ENCODE peak calls at places on chromosomes 3 and 15, in five cellular contexts. W, V, Q, I and O are unnamed samples.

GRCh38 chr3:158491968-158492367 is 79.0 kb upstream of the MLF1 start:
- DNase-seq in W (no peak), V (no peak), Q (no peak), I (no peak), O (no peak)

GRCh38 chr15:27847775-27848710 is 251.1 kb downstream of the OCA2 start:
- DNase-seq in W (no peak), V (no peak), Q (no peak), I (no peak), O (no peak)

GRCh38 chr15:66931768-66932633 is 133.4 kb upstream of the SMAD3 start:
- DNase-seq in W (no peak), V (peak; percentile 85), Q (peak; percentile 33), I (no peak), O (no peak)

GRCh38 chr15:68315495-68316007 is 38.0 kb downstream of the FEM1B start:
- DNase-seq in W (no peak), V (peak; percentile 62), Q (no peak), I (no peak), O (peak; percentile 81)

GRCh38 chr15:85518979-85519761 is 138.8 kb downstream of the AKAP13 start:
- DNase-seq in W (no peak), V (no peak), Q (no peak), I (no peak), O (no peak)

GRCh38 chr3:187841552-187841951 is 96.3 kb upstream of the BCL6 start:
- DNase-seq in W (no peak), V (peak; percentile 69), Q (no peak), I (no peak), O (no peak)

GRCh38 chr3:49972656-49973055 is 32.7 kb downstream of the RBM6 start:
- DNase-seq in W (no peak), V (no peak), Q (no peak), I (no peak), O (no peak)

GRCh38 chr3:142998439-142998838 is 2.9 kb upstream of the U2SURP start:
- DNase-seq in W (no peak), V (no peak), Q (no peak), I (no peak), O (no peak)

GRCh38 chr3:196397941-196398340 is 34.3 kb downstream of the UBXN7 start:
- DNase-seq in W (no peak), V (no peak), Q (no peak), I (no peak), O (no peak)

GRCh38 chr15:98729446-98730042 is 81.2 kb downstream of the IGF1R start:
- DNase-seq in W (no peak), V (peak; percentile 37), Q (no peak), I (no peak), O (no peak)

GRCh38 chr3:64242435-64242834 is 17.2 kb upstream of the PRICKLE2 start:
- DNase-seq in W (no peak), V (no peak), Q (no peak), I (no peak), O (no peak)

GRCh38 chr15:29904731-29905417 is 82.6 kb upstream of the TJP1 start:
- DNase-seq in W (no peak), V (no peak), Q (no peak), I (no peak), O (no peak)

GRCh38 chr3:127772273-127772672 is 50.0 kb downstream of the MGLL start:
- DNase-seq in W (no peak), V (no peak), Q (no peak), I (no peak), O (no peak)

GRCh38 chr15:30783019-30783418 is 120.7 kb upstream of the FAN1 start:
- DNase-seq in W (no peak), V (no peak), Q (no peak), I (no peak), O (no peak)

GRCh38 chr15:33344530-33344929 is 33.8 kb downstream of the RYR3 start:
- DNase-seq in W (no peak), V (no peak), Q (no peak), I (no peak), O (no peak)

GRCh38 chr15:25728816-25729215 is 134.3 kb downstream of the ATP10A start:
- DNase-seq in W (no peak), V (no peak), Q (no peak), I (no peak), O (no peak)

GRCh38 chr3:2303567-2303966 is 204.9 kb downstream of the CNTN4 start:
- DNase-seq in W (no peak), V (peak; percentile 78), Q (no peak), I (no peak), O (peak; percentile 46)

GRCh38 chr3:43223670-43224364 is 62.5 kb upstream of the SNRK start:
- DNase-seq in W (no peak), V (no peak), Q (no peak), I (no peak), O (no peak)

GRCh38 chr15:48358681-48359152 is 27.5 kb downstream of the DUT start:
- DNase-seq in W (no peak), V (no peak), Q (no peak), I (no peak), O (no peak)

GRCh38 chr3:129305592-129306091 is 27.0 kb downstream of the HMCES start:
- DNase-seq in W (peak; percentile 65), V (peak; percentile 98), Q (peak; percentile 82), I (peak; percentile 85), O (peak; percentile 98)

GRCh38 chr3:62119139-62119538 is 254.2 kb downstream of the FEZF2 start:
- DNase-seq in W (no peak), V (no peak), Q (no peak), I (no peak), O (no peak)

GRCh38 chr3:138065939-138066338 is 49.5 kb downstream of the DZIP1L start:
- DNase-seq in W (no peak), V (no peak), Q (no peak), I (no peak), O (no peak)

GRCh38 chr15:43893956-43894355 is 67.2 kb downstream of the WDR76 start:
- DNase-seq in W (no peak), V (no peak), Q (no peak), I (no peak), O (no peak)

GRCh38 chr15:57565326-57565725 is 26.4 kb upstream of the MYZAP start:
- DNase-seq in W (no peak), V (no peak), Q (no peak), I (no peak), O (no peak)

GRCh38 chr15:90581771-90582471 is 52.2 kb downstream of the CRTC3 start:
- DNase-seq in W (no peak), V (no peak), Q (no peak), I (no peak), O (no peak)

GRCh38 chr3:115074502-115074901 is 72.6 kb downstream of the ZBTB20 start:
- DNase-seq in W (no peak), V (no peak), Q (no peak), I (no peak), O (no peak)

GRCh38 chr3:101038393-101038792 is 45.2 kb upstream of the ABI3BP start:
- DNase-seq in W (no peak), V (no peak), Q (peak; percentile 12), I (no peak), O (no peak)

GRCh38 chr3:37779289-37780152 is 82.2 kb upstream of the CTDSPL start:
- DNase-seq in W (no peak), V (peak; percentile 82), Q (peak; percentile 37), I (no peak), O (peak; percentile 83)

GRCh38 chr3:3699816-3700633 is 99.2 kb upstream of the LRRN1 start:
- DNase-seq in W (no peak), V (no peak), Q (no peak), I (no peak), O (no peak)

GRCh38 chr3:188523291-188523690 is 369.3 kb downstream of the LPP start:
- DNase-seq in W (no peak), V (no peak), Q (no peak), I (no peak), O (no peak)